ENCODE peak calls at places on chromosomes 5 and 9, in ten cellular contexts. Q, I, O, B, S, V, A, R, N and M are unnamed samples.

GRCh38 chr9:135037521-135038250 is 49.8 kb upstream of the OLFM1 start:
- DNase-seq in Q (peak; percentile 65), I (no peak), O (no peak), B (no peak), S (no peak), V (no peak), A (no peak), R (no peak), N (no peak), M (no peak)

GRCh38 chr5:42547146-42547545 is 123.9 kb downstream of the GHR start:
- DNase-seq in Q (no peak), I (no peak), O (no peak), B (no peak), S (peak; percentile 92), V (no peak), A (peak; percentile 14), R (no peak), N (no peak), M (no peak)

GRCh38 chr9:92289708-92290390 is 3.6 kb downstream of the IARS1 start:
- DNase-seq in Q (peak; percentile 28), I (no peak), O (no peak), B (no peak), S (no peak), V (no peak), A (peak; percentile 73), R (no peak), N (no peak), M (no peak)

GRCh38 chr5:95669540-95669939 is 13.3 kb downstream of the SPATA9 start:
- DNase-seq in Q (no peak), I (peak; percentile 78), O (peak; percentile 47), B (no peak), S (no peak), V (peak; percentile 83), A (peak; percentile 99), R (no peak), N (no peak), M (no peak)

GRCh38 chr9:136482793-136483588 is at the start of gene SEC16A:
- DNase-seq in Q (peak; percentile 97), I (peak; percentile 99), O (peak; percentile 100), B (peak; percentile 98), S (peak; percentile 89), V (peak; percentile 99), A (peak; percentile 99), R (peak; percentile 99), N (peak; percentile 98), M (peak; percentile 95)

GRCh38 chr5:458547-459353 is 15.8 kb downstream of the EXOC3 start:
- DNase-seq in Q (no peak), I (no peak), O (peak; percentile 49), B (peak; percentile 66), S (peak; percentile 90), V (no peak), A (peak; percentile 51), R (peak; percentile 69), N (peak; percentile 68), M (no peak)

GRCh38 chr9:31034311-31034710 is 1350.1 kb upstream of the ACO1 start:
- DNase-seq in Q (no peak), I (no peak), O (peak; percentile 51), B (no peak), S (no peak), V (no peak), A (peak; percentile 41), R (no peak), N (no peak), M (no peak)

GRCh38 chr5:107100121-107100520 is 570.6 kb downstream of the EFNA5 start:
- DNase-seq in Q (no peak), I (no peak), O (no peak), B (no peak), S (peak; percentile 1), V (no peak), A (peak; percentile 36), R (no peak), N (no peak), M (no peak)

GRCh38 chr9:28105001-28105400 is 531.7 kb upstream of the C9orf72 start:
- DNase-seq in Q (no peak), I (no peak), O (no peak), B (no peak), S (no peak), V (no peak), A (no peak), R (no peak), N (no peak), M (no peak)

GRCh38 chr5:6722015-6722414 is 8.8 kb downstream of the TENT4A start:
- DNase-seq in Q (no peak), I (no peak), O (no peak), B (peak; percentile 48), S (no peak), V (no peak), A (peak; percentile 33), R (peak; percentile 67), N (no peak), M (no peak)

GRCh38 chr5:1838013-1838412 is 36.8 kb downstream of the NDUFS6 start:
- DNase-seq in Q (no peak), I (no peak), O (no peak), B (no peak), S (no peak), V (no peak), A (no peak), R (no peak), N (no peak), M (no peak)

GRCh38 chr5:165626161-165626560 is 2120.7 kb downstream of the MAT2B start:
- DNase-seq in Q (no peak), I (no peak), O (no peak), B (no peak), S (no peak), V (no peak), A (no peak), R (no peak), N (no peak), M (no peak)

GRCh38 chr5:958701-959571 is 49.7 kb upstream of the NKD2 start:
- DNase-seq in Q (no peak), I (no peak), O (peak; percentile 39), B (no peak), S (peak; percentile 87), V (peak; percentile 9), A (no peak), R (no peak), N (peak; percentile 44), M (no peak)

GRCh38 chr9:136119259-136120118 is 814 bp upstream of the TMEM250 start:
- DNase-seq in Q (no peak), I (no peak), O (no peak), B (no peak), S (peak; percentile 13), V (no peak), A (peak; percentile 37), R (peak; percentile 47), N (peak; percentile 34), M (no peak)

GRCh38 chr5:59588922-59589321 is 304.6 kb downstream of the PDE4D start:
- DNase-seq in Q (no peak), I (no peak), O (no peak), B (no peak), S (peak; percentile 23), V (no peak), A (peak; percentile 72), R (no peak), N (no peak), M (no peak)

GRCh38 chr9:76989501-76989900 is 30.0 kb upstream of the FOXB2 start:
- DNase-seq in Q (no peak), I (no peak), O (no peak), B (no peak), S (no peak), V (no peak), A (no peak), R (no peak), N (no peak), M (no peak)

GRCh38 chr9:76988941-76989340 is 30.5 kb upstream of the FOXB2 start:
- DNase-seq in Q (no peak), I (no peak), O (no peak), B (no peak), S (no peak), V (no peak), A (no peak), R (no peak), N (no peak), M (no peak)

GRCh38 chr9:76985581-76985980 is 33.9 kb upstream of the FOXB2 start:
- DNase-seq in Q (no peak), I (no peak), O (no peak), B (no peak), S (no peak), V (no peak), A (peak; percentile 13), R (no peak), N (no peak), M (no peak)

GRCh38 chr9:76984476-76984875 is 35.0 kb upstream of the FOXB2 start:
- DNase-seq in Q (no peak), I (no peak), O (no peak), B (no peak), S (no peak), V (no peak), A (no peak), R (no peak), N (no peak), M (no peak)

GRCh38 chr9:76987594-76988200 is 31.8 kb upstream of the FOXB2 start:
- DNase-seq in Q (peak; percentile 33), I (no peak), O (peak; percentile 29), B (no peak), S (peak; percentile 69), V (no peak), A (peak; percentile 61), R (peak; percentile 49), N (peak; percentile 46), M (no peak)
- TF ChIP-seq CTCF in Q (peak; percentile 50), I (no peak), O (peak; percentile 33), B (peak; percentile 61), S (peak; percentile 75), V (peak; percentile 9), A (peak; percentile 70), R (peak; percentile 39), N (no peak), M (no peak)

GRCh38 chr9:100697339-100697738 is 119.5 kb downstream of the CAVIN4 start:
- DNase-seq in Q (no peak), I (no peak), O (no peak), B (no peak), S (no peak), V (no peak), A (no peak), R (no peak), N (no peak), M (no peak)
- TF ChIP-seq CTCF in Q (no peak), I (no peak), O (no peak), B (no peak), S (no peak), V (no peak), A (no peak), R (no peak), N (no peak), M (no peak)

DNA sequence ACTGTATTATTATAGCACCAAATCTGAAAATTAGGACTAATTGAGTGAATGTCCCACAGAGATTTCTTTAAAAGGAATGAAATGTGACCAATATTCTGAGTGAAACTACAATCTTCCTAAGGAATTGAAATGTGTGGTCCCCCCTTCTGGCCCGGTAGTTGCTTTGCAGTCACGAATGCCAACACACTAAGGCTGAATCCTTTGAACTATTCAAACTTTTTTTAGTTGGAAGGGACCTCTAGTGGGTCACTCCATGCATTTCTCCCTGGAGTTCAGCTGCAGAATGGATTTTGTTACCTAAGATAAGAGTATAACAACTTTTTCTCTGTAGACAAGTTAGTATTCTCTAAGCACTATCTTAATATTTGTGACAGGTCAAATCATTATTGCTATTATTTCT is 2.8 kb downstream of the CDH6 start:
- DNase-seq in Q (peak; percentile 79), I (no peak), O (no peak), B (no peak), S (peak; percentile 52), V (no peak), A (peak; percentile 58), R (no peak), N (no peak), M (no peak)
- TF ChIP-seq CTCF in Q (peak; percentile 58), I (no peak), O (no peak), B (no peak), S (peak; percentile 55), V (no peak), A (peak; percentile 47), R (no peak), N (no peak), M (no peak)

GRCh38 chr5:138945421-138946240 is 70.5 kb upstream of the LRRTM2 start:
- DNase-seq in Q (no peak), I (no peak), O (peak; percentile 4), B (no peak), S (no peak), V (no peak), A (no peak), R (no peak), N (no peak), M (no peak)
- TF ChIP-seq CTCF in Q (peak; percentile 34), I (no peak), O (no peak), B (no peak), S (no peak), V (no peak), A (peak; percentile 14), R (no peak), N (no peak), M (no peak)